ENCODE peak calls at places on chromosome 14, in five cellular contexts. O, T, K, R and V are unnamed samples.
A peak's percentile ranks its signal among the peaks of the same experiment; 100 is the strongest.

GRCh38 chr14:95183532-95184412 is 26.4 kb upstream of the DICER1 start:
- DNase-seq in O (peak; percentile 7), T (peak; percentile 84), K (no peak), R (no peak), V (peak; percentile 1)

GRCh38 chr14:77979666-77980351 is 179.9 kb downstream of the ADCK1 start:
- DNase-seq in O (peak; percentile 25), T (no peak), K (no peak), R (no peak), V (no peak)

GRCh38 chr14:60757617-60758016 is 23.1 kb downstream of the MNAT1 start:
- DNase-seq in O (peak; percentile 69), T (peak; percentile 62), K (no peak), R (no peak), V (peak; percentile 52)

GRCh38 chr14:32513571-32514009 is 184.5 kb downstream of the AKAP6 start:
- DNase-seq in O (peak; percentile 55), T (peak; percentile 18), K (no peak), R (no peak), V (peak; percentile 29)

GRCh38 chr14:69615471-69616407 is 4.3 kb downstream of the SUSD6 start:
- DNase-seq in O (peak; percentile 91), T (peak; percentile 79), K (peak; percentile 69), R (no peak), V (peak; percentile 58)

GRCh38 chr14:50045039-50045711 is 71.2 kb downstream of the VCPKMT start:
- DNase-seq in O (peak; percentile 90), T (peak; percentile 68), K (no peak), R (peak; percentile 42), V (peak; percentile 83)

GRCh38 chr14:20986811-20987210 is 3.0 kb upstream of the METTL17 start:
- DNase-seq in O (peak; percentile 95), T (peak; percentile 74), K (no peak), R (no peak), V (peak; percentile 88)

GRCh38 chr14:40216976-40217375 is 784.7 kb upstream of the FBXO33 start:
- DNase-seq in O (no peak), T (no peak), K (no peak), R (no peak), V (no peak)

GRCh38 chr14:74257078-74257987 is 18.1 kb downstream of the VSX2 start:
- DNase-seq in O (peak; percentile 25), T (peak; percentile 57), K (peak; percentile 43), R (peak; percentile 56), V (peak; percentile 33)

GRCh38 chr14:57834001-57834598 is 31.8 kb downstream of the SLC35F4 start:
- DNase-seq in O (peak; percentile 3), T (no peak), K (no peak), R (no peak), V (no peak)

GRCh38 chr14:36662543-36663403 is 1.1 kb downstream of the PAX9 start:
- DNase-seq in O (peak; percentile 7), T (no peak), K (peak; percentile 51), R (no peak), V (no peak)

GRCh38 chr14:54672688-54673087 is 105.8 kb downstream of the SAMD4A start:
- DNase-seq in O (no peak), T (no peak), K (no peak), R (no peak), V (no peak)

GRCh38 chr14:55837467-55837866 is 257.5 kb downstream of the KTN1 start:
- DNase-seq in O (no peak), T (no peak), K (no peak), R (no peak), V (no peak)

GRCh38 chr14:100603341-100604125 is 16.3 kb upstream of the BEGAIN start:
- DNase-seq in O (no peak), T (no peak), K (no peak), R (no peak), V (no peak)

GRCh38 chr14:77043984-77044485 is 15.5 kb upstream of the IRF2BPL start:
- DNase-seq in O (no peak), T (no peak), K (no peak), R (no peak), V (no peak)

GRCh38 chr14:47277703-47278102 is 397.7 kb downstream of the MDGA2 start:
- DNase-seq in O (no peak), T (no peak), K (no peak), R (no peak), V (no peak)

GRCh38 chr14:102215522-102216250 is 76.0 kb downstream of the WDR20 start:
- DNase-seq in O (peak; percentile 15), T (no peak), K (no peak), R (no peak), V (no peak)

GRCh38 chr14:99230271-99231141 is 41.5 kb downstream of the BCL11B start:
- DNase-seq in O (no peak), T (no peak), K (no peak), R (peak; percentile 71), V (no peak)

GRCh38 chr14:102085503-102085902 is 1.3 kb downstream of the HSP90AA1 start:
- DNase-seq in O (no peak), T (no peak), K (peak; percentile 40), R (no peak), V (no peak)

GRCh38 chr14:75328575-75328974 is 49.9 kb downstream of the FOS start:
- DNase-seq in O (no peak), T (no peak), K (no peak), R (no peak), V (no peak)

GRCh38 chr14:104230946-104231345 is 92.6 kb downstream of the KIF26A start:
- DNase-seq in O (no peak), T (no peak), K (no peak), R (no peak), V (no peak)

GRCh38 chr14:72907327-72907826 is 13.5 kb upstream of the DPF3 start:
- DNase-seq in O (no peak), T (no peak), K (no peak), R (no peak), V (no peak)

GRCh38 chr14:60311417-60311816 is 62.4 kb downstream of the PPM1A start:
- DNase-seq in O (peak; percentile 59), T (peak; percentile 47), K (no peak), R (no peak), V (peak; percentile 75)

GRCh38 chr14:37036669-37037341 is 135.6 kb downstream of the SLC25A21 start:
- DNase-seq in O (peak; percentile 49), T (peak; percentile 15), K (no peak), R (no peak), V (peak; percentile 48)

GRCh38 chr14:56524971-56525677 is 54.5 kb upstream of the TMEM260 start:
- DNase-seq in O (no peak), T (no peak), K (no peak), R (no peak), V (no peak)

GRCh38 chr14:22814373-22814772 is 862 bp downstream of the SLC7A7 start:
- DNase-seq in O (no peak), T (no peak), K (no peak), R (no peak), V (no peak)

GRCh38 chr14:76867536-76868452 is 41.6 kb downstream of the LRRC74A start:
- DNase-seq in O (no peak), T (no peak), K (no peak), R (peak; percentile 33), V (no peak)

GRCh38 chr14:104744484-104744883 is 8.5 kb upstream of the SIVA1 start:
- DNase-seq in O (no peak), T (no peak), K (no peak), R (no peak), V (no peak)

GRCh38 chr14:84969501-84969900 is 560.4 kb upstream of the FLRT2 start:
- DNase-seq in O (peak; percentile 1), T (no peak), K (no peak), R (no peak), V (no peak)

GRCh38 chr14:68823434-68824206 is 30.8 kb upstream of the ZFP36L1 start:
- DNase-seq in O (no peak), T (no peak), K (no peak), R (no peak), V (no peak)

GRCh38 chr14:64628940-64629403 is 75.3 kb upstream of the PLEKHG3 start:
- DNase-seq in O (peak; percentile 99), T (no peak), K (no peak), R (no peak), V (no peak)

GRCh38 chr14:103512701-103513611 is 9.7 kb downstream of the CKB start:
- DNase-seq in O (peak; percentile 66), T (no peak), K (peak; percentile 93), R (no peak), V (no peak)

GRCh38 chr14:102209224-102209966 is 69.7 kb downstream of the WDR20 start:
- DNase-seq in O (peak; percentile 55), T (peak; percentile 17), K (no peak), R (no peak), V (no peak)

GRCh38 chr14:89053303-89053702 is 228.9 kb downstream of the TTC8 start:
- DNase-seq in O (no peak), T (no peak), K (no peak), R (no peak), V (no peak)